ENCODE peak calls at places on chromosomes 7 and 10, in eight cellular contexts. One of them, this sample, is unnamed.

GRCh38 chr10:48634198-48634983 is 29.5 kb upstream of the ARHGAP22 start:
- DNase-seq in NCI-H2029 treated with DMSO at 0.1 percent for 48 hours: no peak
- DNase-seq in activated CD4-positive, alpha-beta T cell treated with anti-CD3 and anti-CD28 coated beads, Interleukin-2, amount 10 ng/mL, durations not matched to agents 7 days and 5 days: peak; percentile 34
- DNase-seq in activated naive CD8-positive, alpha-beta T cell treated with anti-CD3 and anti-CD28 coated beads, Interleukin-2, amount 50 U/mL, for 24 hours: peak; percentile 29
- DNase-seq in cardiac fibroblast: peak; percentile 92
- DNase-seq in GM04504: peak; percentile 87
- DNase-seq in substantia nigra: peak; percentile 70
- DNase-seq in stimulated activated CD8-positive, alpha-beta memory T cell treated with anti-CD3 and anti-CD28 coated beads, Interleukin-15, amount 100 ng/mL, for 4 hours: peak; percentile 22
- DNase-seq in this sample: peak; percentile 22

GRCh38 chr10:89003344-89003743 is 12.7 kb downstream of the FAS start:
- DNase-seq in cardiac fibroblast: no peak
- DNase-seq in activated naive CD8-positive, alpha-beta T cell treated with anti-CD3 and anti-CD28 coated beads, Interleukin-2, amount 50 U/mL, for 24 hours: no peak
- DNase-seq in NCI-H2029 treated with DMSO at 0.1 percent for 48 hours: no peak
- DNase-seq in substantia nigra: no peak
- DNase-seq in stimulated activated CD8-positive, alpha-beta memory T cell treated with anti-CD3 and anti-CD28 coated beads, Interleukin-15, amount 100 ng/mL, for 4 hours: no peak
- DNase-seq in GM04504: no peak
- DNase-seq in activated CD4-positive, alpha-beta T cell treated with anti-CD3 and anti-CD28 coated beads, Interleukin-2, amount 10 ng/mL, durations not matched to agents 7 days and 5 days: no peak
- DNase-seq in this sample: no peak

GRCh38 chr10:50885097-50885859 is at the start of gene A1CF:
- DNase-seq in activated CD4-positive, alpha-beta T cell treated with anti-CD3 and anti-CD28 coated beads, Interleukin-2, amount 10 ng/mL, durations not matched to agents 7 days and 5 days: no peak
- DNase-seq in substantia nigra: no peak
- DNase-seq in activated naive CD8-positive, alpha-beta T cell treated with anti-CD3 and anti-CD28 coated beads, Interleukin-2, amount 50 U/mL, for 24 hours: no peak
- DNase-seq in stimulated activated CD8-positive, alpha-beta memory T cell treated with anti-CD3 and anti-CD28 coated beads, Interleukin-15, amount 100 ng/mL, for 4 hours: no peak
- DNase-seq in cardiac fibroblast: no peak
- DNase-seq in GM04504: no peak
- DNase-seq in NCI-H2029 treated with DMSO at 0.1 percent for 48 hours: no peak
- DNase-seq in this sample: no peak

GRCh38 chr7:131932271-131932670 is 375.8 kb upstream of the PODXL start:
- DNase-seq in substantia nigra: no peak
- DNase-seq in cardiac fibroblast: no peak
- DNase-seq in activated naive CD8-positive, alpha-beta T cell treated with anti-CD3 and anti-CD28 coated beads, Interleukin-2, amount 50 U/mL, for 24 hours: no peak
- DNase-seq in NCI-H2029 treated with DMSO at 0.1 percent for 48 hours: no peak
- DNase-seq in GM04504: no peak
- DNase-seq in stimulated activated CD8-positive, alpha-beta memory T cell treated with anti-CD3 and anti-CD28 coated beads, Interleukin-15, amount 100 ng/mL, for 4 hours: no peak
- DNase-seq in activated CD4-positive, alpha-beta T cell treated with anti-CD3 and anti-CD28 coated beads, Interleukin-2, amount 10 ng/mL, durations not matched to agents 7 days and 5 days: no peak
- DNase-seq in this sample: no peak

GRCh38 chr10:22712246-22712958 is 2.0 kb downstream of the PIP4K2A start:
- DNase-seq in activated naive CD8-positive, alpha-beta T cell treated with anti-CD3 and anti-CD28 coated beads, Interleukin-2, amount 50 U/mL, for 24 hours: no peak
- DNase-seq in NCI-H2029 treated with DMSO at 0.1 percent for 48 hours: no peak
- DNase-seq in stimulated activated CD8-positive, alpha-beta memory T cell treated with anti-CD3 and anti-CD28 coated beads, Interleukin-15, amount 100 ng/mL, for 4 hours: no peak
- DNase-seq in activated CD4-positive, alpha-beta T cell treated with anti-CD3 and anti-CD28 coated beads, Interleukin-2, amount 10 ng/mL, durations not matched to agents 7 days and 5 days: no peak
- DNase-seq in cardiac fibroblast: peak; percentile 60
- DNase-seq in GM04504: no peak
- DNase-seq in substantia nigra: no peak
- DNase-seq in this sample: no peak

GRCh38 chr10:86971146-86971991 is 3.1 kb downstream of the ADIRF start:
- DNase-seq in substantia nigra: peak; percentile 57
- DNase-seq in activated naive CD8-positive, alpha-beta T cell treated with anti-CD3 and anti-CD28 coated beads, Interleukin-2, amount 50 U/mL, for 24 hours: peak; percentile 83
- DNase-seq in stimulated activated CD8-positive, alpha-beta memory T cell treated with anti-CD3 and anti-CD28 coated beads, Interleukin-15, amount 100 ng/mL, for 4 hours: peak; percentile 80
- DNase-seq in cardiac fibroblast: peak; percentile 89
- DNase-seq in GM04504: peak; percentile 85
- DNase-seq in activated CD4-positive, alpha-beta T cell treated with anti-CD3 and anti-CD28 coated beads, Interleukin-2, amount 10 ng/mL, durations not matched to agents 7 days and 5 days: peak; percentile 84
- DNase-seq in NCI-H2029 treated with DMSO at 0.1 percent for 48 hours: peak; percentile 6
- DNase-seq in this sample: peak; percentile 31

GRCh38 chr10:133614830-133615580 is 11.6 kb downstream of the FRG2B start:
- DNase-seq in NCI-H2029 treated with DMSO at 0.1 percent for 48 hours: peak; percentile 70
- DNase-seq in GM04504: no peak
- DNase-seq in stimulated activated CD8-positive, alpha-beta memory T cell treated with anti-CD3 and anti-CD28 coated beads, Interleukin-15, amount 100 ng/mL, for 4 hours: no peak
- DNase-seq in substantia nigra: no peak
- DNase-seq in activated naive CD8-positive, alpha-beta T cell treated with anti-CD3 and anti-CD28 coated beads, Interleukin-2, amount 50 U/mL, for 24 hours: no peak
- DNase-seq in cardiac fibroblast: no peak
- DNase-seq in activated CD4-positive, alpha-beta T cell treated with anti-CD3 and anti-CD28 coated beads, Interleukin-2, amount 10 ng/mL, durations not matched to agents 7 days and 5 days: no peak
- DNase-seq in this sample: no peak

GRCh38 chr10:25113231-25114035 is 61.4 kb upstream of the GPR158 start:
- DNase-seq in cardiac fibroblast: peak; percentile 94
- DNase-seq in stimulated activated CD8-positive, alpha-beta memory T cell treated with anti-CD3 and anti-CD28 coated beads, Interleukin-15, amount 100 ng/mL, for 4 hours: no peak
- DNase-seq in activated naive CD8-positive, alpha-beta T cell treated with anti-CD3 and anti-CD28 coated beads, Interleukin-2, amount 50 U/mL, for 24 hours: peak; percentile 52
- DNase-seq in substantia nigra: peak; percentile 83
- DNase-seq in activated CD4-positive, alpha-beta T cell treated with anti-CD3 and anti-CD28 coated beads, Interleukin-2, amount 10 ng/mL, durations not matched to agents 7 days and 5 days: peak; percentile 55
- DNase-seq in NCI-H2029 treated with DMSO at 0.1 percent for 48 hours: peak; percentile 28
- DNase-seq in GM04504: peak; percentile 41
- DNase-seq in this sample: peak; percentile 65

GRCh38 chr10:74977913-74978847 is 133.3 kb upstream of the SAMD8 start:
- DNase-seq in cardiac fibroblast: no peak
- DNase-seq in stimulated activated CD8-positive, alpha-beta memory T cell treated with anti-CD3 and anti-CD28 coated beads, Interleukin-15, amount 100 ng/mL, for 4 hours: no peak
- DNase-seq in activated naive CD8-positive, alpha-beta T cell treated with anti-CD3 and anti-CD28 coated beads, Interleukin-2, amount 50 U/mL, for 24 hours: peak; percentile 41
- DNase-seq in GM04504: no peak
- DNase-seq in activated CD4-positive, alpha-beta T cell treated with anti-CD3 and anti-CD28 coated beads, Interleukin-2, amount 10 ng/mL, durations not matched to agents 7 days and 5 days: peak; percentile 75
- DNase-seq in substantia nigra: no peak
- DNase-seq in NCI-H2029 treated with DMSO at 0.1 percent for 48 hours: no peak
- DNase-seq in this sample: no peak

GRCh38 chr7:41135511-41135910 is 567.4 kb downstream of the INHBA start:
- DNase-seq in activated naive CD8-positive, alpha-beta T cell treated with anti-CD3 and anti-CD28 coated beads, Interleukin-2, amount 50 U/mL, for 24 hours: no peak
- DNase-seq in NCI-H2029 treated with DMSO at 0.1 percent for 48 hours: no peak
- DNase-seq in substantia nigra: no peak
- DNase-seq in activated CD4-positive, alpha-beta T cell treated with anti-CD3 and anti-CD28 coated beads, Interleukin-2, amount 10 ng/mL, durations not matched to agents 7 days and 5 days: no peak
- DNase-seq in stimulated activated CD8-positive, alpha-beta memory T cell treated with anti-CD3 and anti-CD28 coated beads, Interleukin-15, amount 100 ng/mL, for 4 hours: no peak
- DNase-seq in cardiac fibroblast: no peak
- DNase-seq in GM04504: no peak
- DNase-seq in this sample: no peak

GRCh38 chr10:100697070-100697469 is 48.3 kb upstream of the PAX2 start:
- DNase-seq in cardiac fibroblast: peak; percentile 54
- DNase-seq in activated naive CD8-positive, alpha-beta T cell treated with anti-CD3 and anti-CD28 coated beads, Interleukin-2, amount 50 U/mL, for 24 hours: no peak
- DNase-seq in stimulated activated CD8-positive, alpha-beta memory T cell treated with anti-CD3 and anti-CD28 coated beads, Interleukin-15, amount 100 ng/mL, for 4 hours: no peak
- DNase-seq in activated CD4-positive, alpha-beta T cell treated with anti-CD3 and anti-CD28 coated beads, Interleukin-2, amount 10 ng/mL, durations not matched to agents 7 days and 5 days: no peak
- DNase-seq in NCI-H2029 treated with DMSO at 0.1 percent for 48 hours: no peak
- DNase-seq in GM04504: peak; percentile 10
- DNase-seq in substantia nigra: no peak
- DNase-seq in this sample: no peak

GRCh38 chr7:155166108-155166507 is 96.0 kb downstream of the HTR5A start:
- DNase-seq in activated CD4-positive, alpha-beta T cell treated with anti-CD3 and anti-CD28 coated beads, Interleukin-2, amount 10 ng/mL, durations not matched to agents 7 days and 5 days: no peak
- DNase-seq in stimulated activated CD8-positive, alpha-beta memory T cell treated with anti-CD3 and anti-CD28 coated beads, Interleukin-15, amount 100 ng/mL, for 4 hours: no peak
- DNase-seq in GM04504: no peak
- DNase-seq in substantia nigra: no peak
- DNase-seq in NCI-H2029 treated with DMSO at 0.1 percent for 48 hours: no peak
- DNase-seq in activated naive CD8-positive, alpha-beta T cell treated with anti-CD3 and anti-CD28 coated beads, Interleukin-2, amount 50 U/mL, for 24 hours: no peak
- DNase-seq in cardiac fibroblast: no peak
- DNase-seq in this sample: no peak

GRCh38 chr10:115118346-115118745 is 25.2 kb downstream of the ATRNL1 start:
- DNase-seq in activated CD4-positive, alpha-beta T cell treated with anti-CD3 and anti-CD28 coated beads, Interleukin-2, amount 10 ng/mL, durations not matched to agents 7 days and 5 days: no peak
- DNase-seq in activated naive CD8-positive, alpha-beta T cell treated with anti-CD3 and anti-CD28 coated beads, Interleukin-2, amount 50 U/mL, for 24 hours: no peak
- DNase-seq in NCI-H2029 treated with DMSO at 0.1 percent for 48 hours: no peak
- DNase-seq in substantia nigra: no peak
- DNase-seq in cardiac fibroblast: no peak
- DNase-seq in stimulated activated CD8-positive, alpha-beta memory T cell treated with anti-CD3 and anti-CD28 coated beads, Interleukin-15, amount 100 ng/mL, for 4 hours: no peak
- DNase-seq in GM04504: no peak
- DNase-seq in this sample: no peak

GRCh38 chr7:36312064-36312914 is 77.4 kb upstream of the ANLN start:
- DNase-seq in cardiac fibroblast: no peak
- DNase-seq in stimulated activated CD8-positive, alpha-beta memory T cell treated with anti-CD3 and anti-CD28 coated beads, Interleukin-15, amount 100 ng/mL, for 4 hours: no peak
- DNase-seq in activated CD4-positive, alpha-beta T cell treated with anti-CD3 and anti-CD28 coated beads, Interleukin-2, amount 10 ng/mL, durations not matched to agents 7 days and 5 days: peak; percentile 24
- DNase-seq in NCI-H2029 treated with DMSO at 0.1 percent for 48 hours: peak; percentile 73
- DNase-seq in GM04504: no peak
- DNase-seq in activated naive CD8-positive, alpha-beta T cell treated with anti-CD3 and anti-CD28 coated beads, Interleukin-2, amount 50 U/mL, for 24 hours: no peak
- DNase-seq in substantia nigra: no peak
- DNase-seq in this sample: no peak

GRCh38 chr7:79785556-79785955 is 332.1 kb upstream of the MAGI2 start:
- DNase-seq in substantia nigra: no peak
- DNase-seq in activated CD4-positive, alpha-beta T cell treated with anti-CD3 and anti-CD28 coated beads, Interleukin-2, amount 10 ng/mL, durations not matched to agents 7 days and 5 days: no peak
- DNase-seq in NCI-H2029 treated with DMSO at 0.1 percent for 48 hours: no peak
- DNase-seq in activated naive CD8-positive, alpha-beta T cell treated with anti-CD3 and anti-CD28 coated beads, Interleukin-2, amount 50 U/mL, for 24 hours: no peak
- DNase-seq in stimulated activated CD8-positive, alpha-beta memory T cell treated with anti-CD3 and anti-CD28 coated beads, Interleukin-15, amount 100 ng/mL, for 4 hours: no peak
- DNase-seq in cardiac fibroblast: no peak
- DNase-seq in GM04504: peak; percentile 18
- DNase-seq in this sample: no peak

GRCh38 chr7:149171894-149172533 is 23.3 kb upstream of the ZNF282 start:
- DNase-seq in NCI-H2029 treated with DMSO at 0.1 percent for 48 hours: no peak
- DNase-seq in activated naive CD8-positive, alpha-beta T cell treated with anti-CD3 and anti-CD28 coated beads, Interleukin-2, amount 50 U/mL, for 24 hours: no peak
- DNase-seq in GM04504: no peak
- DNase-seq in substantia nigra: no peak
- DNase-seq in activated CD4-positive, alpha-beta T cell treated with anti-CD3 and anti-CD28 coated beads, Interleukin-2, amount 10 ng/mL, durations not matched to agents 7 days and 5 days: no peak
- DNase-seq in cardiac fibroblast: no peak
- DNase-seq in stimulated activated CD8-positive, alpha-beta memory T cell treated with anti-CD3 and anti-CD28 coated beads, Interleukin-15, amount 100 ng/mL, for 4 hours: no peak
- DNase-seq in this sample: no peak